ENCODE peak calls at places on chromosomes 7 and 10, in seven cellular contexts. I is neural crest cell, R is Panc1, Y is dorsolateral prefrontal cortex, M is tibial nerve, B is MCF 10A, C is astrocyte of the cerebellum. Q is an unnamed sample.

GRCh38 chr10:47347303-47347675 is 874 bp upstream of the RBP3 start:
- DNase-seq in I (no peak), R (no peak), Y (no peak), M (no peak), B (no peak), C (no peak), Q (no peak)

GRCh38 chr10:23194966-23195845 is 3.1 kb downstream of the PTF1A start:
- DNase-seq in I (no peak), R (no peak), Y (no peak), M (no peak), B (no peak), C (no peak), Q (no peak)

GRCh38 chr10:1402016-1402820 is 335.1 kb downstream of the ADARB2 start:
- DNase-seq in I (no peak), R (no peak), Y (no peak), M (no peak), B (no peak), C (no peak), Q (no peak)

GRCh38 chr10:78362406-78363022 is 328.9 kb downstream of the RPS24 start:
- DNase-seq in I (no peak), R (no peak), Y (peak), M (no peak), B (no peak), C (no peak), Q (no peak)

GRCh38 chr7:130814753-130815152 is 80.7 kb upstream of the KLF14 start:
- DNase-seq in I (no peak), R (no peak), Y (no peak), M (no peak), B (peak), C (no peak), Q (peak)

GRCh38 chr10:102310356-102311024 is 65.2 kb downstream of the GBF1 start:
- DNase-seq in I (no peak), R (no peak), Y (no peak), M (no peak), B (no peak), C (peak), Q (no peak)

GRCh38 chr7:131338990-131339389 is 11.3 kb downstream of the MKLN1 start:
- DNase-seq in I (no peak), R (no peak), Y (no peak), M (no peak), B (no peak), C (no peak), Q (no peak)

GRCh38 chr10:8919291-8919690 is 864.8 kb downstream of the GATA3 start:
- DNase-seq in I (no peak), R (no peak), Y (no peak), M (no peak), B (no peak), C (no peak), Q (no peak)

GRCh38 chr7:66413379-66414114 is 208.4 kb downstream of the TPST1 start:
- DNase-seq in I (peak), R (peak), Y (peak), M (peak), B (peak), C (peak), Q (peak)

GRCh38 chr10:67211680-67212079 is 285.8 kb downstream of the LRRTM3 start:
- DNase-seq in I (no peak), R (no peak), Y (no peak), M (no peak), B (no peak), C (no peak), Q (no peak)

GRCh38 chr10:80413152-80413996 is 5.0 kb downstream of the PRXL2A start:
- DNase-seq in I (no peak), R (no peak), Y (no peak), M (no peak), B (peak), C (no peak), Q (peak)

GRCh38 chr10:119932631-119933030 is 40.1 kb downstream of the SEC23IP start:
- DNase-seq in I (no peak), R (no peak), Y (no peak), M (no peak), B (no peak), C (no peak), Q (no peak)

GRCh38 chr10:119928411-119928810 is 35.9 kb downstream of the SEC23IP start:
- DNase-seq in I (no peak), R (no peak), Y (no peak), M (no peak), B (no peak), C (no peak), Q (no peak)

GRCh38 chr10:119931873-119932272 is 39.3 kb downstream of the SEC23IP start:
- DNase-seq in I (no peak), R (no peak), Y (no peak), M (no peak), B (no peak), C (no peak), Q (peak)

DNA sequence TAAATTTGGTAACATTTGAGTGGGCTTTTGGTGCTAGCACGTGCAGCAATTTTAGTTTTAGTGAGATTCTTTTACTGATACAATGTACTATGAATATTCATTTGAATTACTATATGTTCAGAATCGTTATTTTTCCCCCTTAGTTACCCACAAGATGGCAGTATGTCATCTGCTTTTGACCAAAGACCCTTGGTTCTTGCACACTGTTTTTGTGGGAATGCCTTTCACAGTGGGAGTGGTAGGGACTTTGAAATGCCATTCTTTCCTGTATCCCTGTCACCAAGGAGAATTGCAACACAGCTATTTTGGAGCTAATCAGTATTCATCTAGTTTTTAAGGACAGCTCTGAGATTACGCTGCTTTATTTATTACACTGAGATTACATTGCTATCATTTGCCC is 40.6 kb downstream of the SEC23IP start:
- DNase-seq in I (no peak), R (no peak), Y (no peak), M (no peak), B (peak), C (peak), Q (no peak)
- TF ChIP-seq CTCF in I (peak), R (peak), Y (peak), M (no peak), B (no peak), C (peak), Q (no peak)

GRCh38 chr10:6721480-6721879 is 141.4 kb upstream of the PRKCQ start:
- DNase-seq in I (no peak), R (no peak), Y (no peak), M (no peak), B (peak), C (peak), Q (peak)
- TF ChIP-seq CTCF in I (no peak), R (no peak), Y (no peak), M (no peak), B (peak), C (peak), Q (peak)

GRCh38 chr7:156975620-156976019 is 26.1 kb downstream of the NOM1 start:
- DNase-seq in I (no peak), R (no peak), Y (no peak), M (no peak), B (no peak), C (no peak), Q (no peak)

GRCh38 chr7:156966387-156966786 is 16.9 kb downstream of the NOM1 start:
- DNase-seq in I (no peak), R (no peak), Y (no peak), M (no peak), B (no peak), C (no peak), Q (no peak)

GRCh38 chr7:156964971-156965370 is 15.5 kb downstream of the NOM1 start:
- DNase-seq in I (no peak), R (no peak), Y (no peak), M (no peak), B (no peak), C (no peak), Q (no peak)

GRCh38 chr7:156968183-156968582 is 18.7 kb downstream of the NOM1 start:
- DNase-seq in I (no peak), R (no peak), Y (no peak), M (no peak), B (no peak), C (no peak), Q (no peak)

GRCh38 chr7:156969972-156970420 is 20.5 kb downstream of the NOM1 start:
- DNase-seq in I (no peak), R (no peak), Y (no peak), M (no peak), B (peak), C (no peak), Q (peak)
- TF ChIP-seq CTCF in I (peak), R (no peak), Y (peak), M (peak), B (peak), C (no peak), Q (peak)

GRCh38 chr7:125256446-125256845 is 326.8 kb upstream of the POT1 start:
- DNase-seq in I (no peak), R (no peak), Y (no peak), M (no peak), B (no peak), C (no peak), Q (peak)
- TF ChIP-seq CTCF in I (no peak), R (no peak), Y (no peak), M (no peak), B (no peak), C (no peak), Q (no peak)

GRCh38 chr10:14296081-14296709 is 34.5 kb downstream of the FRMD4A start:
- DNase-seq in I (no peak), R (no peak), Y (no peak), M (no peak), B (no peak), C (no peak), Q (no peak)

GRCh38 chr10:14291296-14291695 is 39.4 kb downstream of the FRMD4A start:
- DNase-seq in I (no peak), R (no peak), Y (no peak), M (no peak), B (no peak), C (no peak), Q (no peak)

GRCh38 chr10:14299516-14299915 is 31.2 kb downstream of the FRMD4A start:
- DNase-seq in I (no peak), R (no peak), Y (no peak), M (no peak), B (no peak), C (no peak), Q (no peak)

DNA sequence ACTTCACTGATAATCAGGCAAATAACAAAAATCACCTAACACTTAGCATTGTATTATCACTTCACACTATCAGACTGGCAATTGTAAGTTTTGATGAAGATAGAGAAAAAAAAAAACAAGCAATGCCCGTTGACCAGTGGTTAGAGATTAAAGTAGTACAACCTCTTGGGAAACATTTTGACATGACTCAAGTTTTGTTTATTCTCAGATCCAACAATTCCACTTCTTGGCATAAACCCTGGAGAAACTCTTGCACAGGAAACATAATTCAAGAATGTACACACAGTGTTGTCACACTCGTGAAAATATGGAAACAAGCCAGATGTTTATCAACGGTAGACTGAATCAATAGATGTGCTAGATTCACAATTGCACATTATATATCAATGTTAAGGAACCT is 37.2 kb downstream of the FRMD4A start:
- DNase-seq in I (no peak), R (no peak), Y (no peak), M (no peak), B (peak), C (no peak), Q (peak)
- TF ChIP-seq CTCF in I (no peak), R (no peak), Y (no peak), M (no peak), B (no peak), C (no peak), Q (no peak)

DNA sequence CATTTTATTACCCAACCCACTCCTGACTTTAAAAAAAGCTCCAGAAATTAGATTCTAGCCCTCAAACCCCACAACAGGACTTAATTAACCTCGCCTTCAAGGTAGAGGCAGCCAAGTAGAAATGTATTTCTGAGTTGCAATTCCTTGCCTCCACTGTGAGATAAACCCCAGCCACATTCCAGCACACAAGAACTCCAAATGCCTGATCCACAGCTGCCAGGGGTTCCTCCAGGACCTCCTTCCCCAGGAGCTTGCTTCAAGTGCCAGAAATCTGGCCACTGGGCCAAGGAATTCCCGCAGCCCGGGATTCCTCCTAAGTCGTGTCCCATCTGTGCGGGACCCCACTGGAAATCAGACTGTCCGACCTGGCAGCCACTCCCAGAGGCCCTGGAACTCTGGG is 25.9 kb upstream of the ARL4A start:
- DNase-seq in I (no peak), R (no peak), Y (no peak), M (no peak), B (no peak), C (no peak), Q (no peak)
- TF ChIP-seq CTCF in I (no peak), R (no peak), Y (no peak), M (no peak), B (no peak), C (no peak), Q (no peak)

GRCh38 chr10:25934673-25935139 is 677 bp downstream of the MYO3A start:
- DNase-seq in I (peak), R (no peak), Y (no peak), M (no peak), B (no peak), C (no peak), Q (no peak)
- TF ChIP-seq CTCF in I (peak), R (peak), Y (peak), M (no peak), B (no peak), C (peak), Q (peak)

Q was measured in bronchial epithelial cell.